ENCODE peak calls at places on chromosome X, in seven cellular contexts. O is tibial artery, X is heart left ventricle, Y is psoas muscle, M is HepG2, P is IMR-90, T is spleen. G is an unnamed sample.

GRCh38 chrX:42948723-42949122 is 170.8 kb upstream of the PPP1R2C start:
- DNase-seq in O (no peak), X (no peak), Y (no peak), M (no peak), P (no peak), T (no peak), G (no peak)

GRCh38 chrX:531611-531936 is 99.0 kb upstream of the SHOX start:
- DNase-seq in O (no peak), X (no peak), Y (no peak), M (no peak), P (no peak), T (no peak), G (no peak)

GRCh38 chrX:19904778-19905367 is 17.5 kb upstream of the SH3KBP1 start:
- DNase-seq in O (no peak), X (peak; percentile 25), Y (no peak), M (peak; percentile 31), P (peak; percentile 63), T (no peak), G (peak; percentile 10)

GRCh38 chrX:15523088-15523487 is 22.5 kb downstream of the BMX start:
- DNase-seq in O (no peak), X (no peak), Y (no peak), M (no peak), P (no peak), T (no peak), G (no peak)

GRCh38 chrX:39756086-39756883 is 341.5 kb downstream of the BCOR start:
- DNase-seq in O (no peak), X (no peak), Y (no peak), M (no peak), P (no peak), T (no peak), G (no peak)

GRCh38 chrX:154373340-154374306 is 811 bp downstream of the FLNA start:
- DNase-seq in O (peak; percentile 73), X (peak; percentile 77), Y (no peak), M (peak; percentile 59), P (peak; percentile 83), T (no peak), G (no peak)

GRCh38 chrX:2410279-2411020 is 90.3 kb downstream of the DHRSX start:
- DNase-seq in O (no peak), X (no peak), Y (no peak), M (peak; percentile 77), P (no peak), T (no peak), G (no peak)

GRCh38 chrX:97704881-97705280 is 821.2 kb downstream of the RPA4 start:
- DNase-seq in O (no peak), X (no peak), Y (no peak), M (no peak), P (no peak), T (no peak), G (no peak)

GRCh38 chrX:132488092-132488749 is 617 bp downstream of the MBNL3 start:
- DNase-seq in O (no peak), X (no peak), Y (no peak), M (no peak), P (peak; percentile 10), T (no peak), G (no peak)

GRCh38 chrX:71627588-71628404 is 9.5 kb upstream of the CXCR3 start:
- DNase-seq in O (no peak), X (no peak), Y (no peak), M (peak; percentile 49), P (no peak), T (no peak), G (no peak)

GRCh38 chrX:100864967-100865366 is 9.2 kb downstream of the NOX1 start:
- DNase-seq in O (no peak), X (no peak), Y (no peak), M (no peak), P (peak; percentile 57), T (no peak), G (no peak)

GRCh38 chrX:153944140-153944799 is at the start of gene RENBP:
- DNase-seq in O (peak; percentile 68), X (peak; percentile 73), Y (no peak), M (no peak), P (no peak), T (peak; percentile 92), G (peak; percentile 70)

GRCh38 chrX:74505437-74505836 is 84.1 kb downstream of the SLC16A2 start:
- DNase-seq in O (no peak), X (no peak), Y (no peak), M (no peak), P (no peak), T (no peak), G (peak; percentile 16)

GRCh38 chrX:69050051-69050785 is 115.0 kb downstream of the PJA1 start:
- DNase-seq in O (no peak), X (no peak), Y (no peak), M (no peak), P (no peak), T (no peak), G (no peak)

GRCh38 chrX:78199851-78200250 is 60.4 kb upstream of the TAF9B start:
- DNase-seq in O (no peak), X (no peak), Y (no peak), M (peak; percentile 31), P (peak; percentile 8), T (no peak), G (no peak)

GRCh38 chrX:132694331-132694823 is 205.5 kb upstream of the MBNL3 start:
- DNase-seq in O (no peak), X (no peak), Y (no peak), M (no peak), P (no peak), T (no peak), G (no peak)

GRCh38 chrX:140815868-140816267 is 106.3 kb downstream of the LINC00632 start:
- DNase-seq in O (no peak), X (no peak), Y (no peak), M (no peak), P (peak; percentile 10), T (no peak), G (peak; percentile 37)

GRCh38 chrX:6029014-6029413 is 199.7 kb downstream of the NLGN4X start:
- DNase-seq in O (no peak), X (no peak), Y (no peak), M (no peak), P (no peak), T (no peak), G (no peak)

GRCh38 chrX:30949554-30949953 is 60.5 kb upstream of the TAB3 start:
- DNase-seq in O (no peak), X (no peak), Y (no peak), M (no peak), P (no peak), T (no peak), G (no peak)

GRCh38 chrX:56033495-56034180 is 198.5 kb upstream of the KLF8 start:
- DNase-seq in O (no peak), X (no peak), Y (no peak), M (no peak), P (no peak), T (no peak), G (no peak)

GRCh38 chrX:16695079-16695676 is 17.3 kb downstream of the CTPS2 start:
- DNase-seq in O (peak; percentile 73), X (peak; percentile 47), Y (peak; percentile 63), M (peak; percentile 29), P (peak; percentile 65), T (peak; percentile 84), G (peak; percentile 46)

DNA sequence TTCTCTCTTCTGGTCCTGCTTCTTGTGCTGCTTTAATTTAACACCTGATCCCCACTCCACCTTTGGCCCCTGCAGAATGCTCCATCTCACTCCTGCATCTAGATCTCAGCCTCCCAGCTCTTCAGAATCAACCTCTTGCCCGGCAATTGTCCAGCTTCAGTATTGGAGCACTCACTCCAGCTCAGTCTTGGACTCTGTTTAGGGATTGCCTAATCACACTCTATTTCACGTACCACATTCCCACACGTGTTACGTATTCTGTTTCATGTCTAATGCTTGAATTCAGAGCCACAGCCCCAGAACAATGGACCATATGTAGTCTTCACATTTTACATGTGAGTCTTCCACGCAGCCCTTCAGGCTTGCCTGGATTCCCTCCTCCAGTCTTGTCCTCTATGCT is 105.1 kb upstream of the FAM9A start:
- DNase-seq in O (no peak), X (no peak), Y (no peak), M (no peak), P (no peak), T (no peak), G (no peak)
- H3K4me1 ChIP-seq in O (no peaks in the 10 kb centered on the region), X (no peaks in the 10 kb centered on the region), Y (no peaks in the 10 kb centered on the region), M (no peaks in the 10 kb centered on the region), P (no peaks in the 10 kb centered on the region), T (no peaks in the 10 kb centered on the region), G (no peaks in the 10 kb centered on the region)

DNA sequence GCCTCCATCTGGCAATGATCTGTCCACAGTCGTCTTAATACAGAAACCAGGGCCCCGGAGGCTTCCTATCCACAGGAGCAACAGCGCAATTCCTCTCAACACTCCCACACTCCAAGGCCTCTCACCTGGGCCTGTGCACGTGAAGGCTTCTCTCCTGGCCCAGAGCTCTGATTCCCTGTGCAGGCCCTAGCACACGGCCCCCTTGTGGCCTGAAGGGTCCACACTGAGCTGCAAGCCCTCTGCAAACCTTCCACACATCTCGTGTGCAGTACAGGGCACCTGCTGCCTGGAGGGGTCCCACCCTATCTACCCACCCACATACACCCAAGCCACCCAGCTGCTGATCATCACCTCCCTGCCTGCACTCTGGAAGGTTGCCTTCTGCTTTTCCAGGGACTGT is 150.1 kb upstream of the NUDT10 start:
- DNase-seq in O (no peak), X (no peak), Y (no peak), M (no peak), P (no peak), T (no peak), G (no peak)
- TF ChIP-seq CTCF in O (no peak), X (no peak), Y (no peak), M (peak; percentile 45), P (no peak), T (no peak), G (no peak)

GRCh38 chrX:131084145-131084544 is 26.0 kb downstream of the ARHGAP36 start:
- DNase-seq in O (no peak), X (no peak), Y (no peak), M (no peak), P (no peak), T (no peak), G (no peak)

GRCh38 chrX:131083510-131084142 is 25.5 kb downstream of the ARHGAP36 start:
- DNase-seq in O (no peak), X (no peak), Y (no peak), M (peak; percentile 2), P (no peak), T (peak; percentile 58), G (no peak)

GRCh38 chrX:131081772-131082755 is 23.9 kb downstream of the ARHGAP36 start:
- DNase-seq in O (no peak), X (no peak), Y (no peak), M (no peak), P (no peak), T (peak; percentile 59), G (no peak)
- H3K4me3 ChIP-seq in O (no peak overlapping the region), X (no peak overlapping the region), Y (peak overlapping the region; percentile 32), M (no peak overlapping the region), P (no peak overlapping the region), T (no peak overlapping the region), G (peak overlapping the region; percentile 45)

GRCh38 chrX:13121020-13121419 is 76.6 kb upstream of the FAM9C start:
- DNase-seq in O (no peak), X (no peak), Y (no peak), M (no peak), P (no peak), T (no peak), G (no peak)

GRCh38 chrX:13120017-13120416 is 75.6 kb upstream of the FAM9C start:
- DNase-seq in O (peak; percentile 24), X (peak; percentile 46), Y (no peak), M (peak; percentile 21), P (peak; percentile 53), T (no peak), G (no peak)

GRCh38 chrX:13115457-13115856 is 71.0 kb upstream of the FAM9C start:
- DNase-seq in O (no peak), X (no peak), Y (no peak), M (no peak), P (no peak), T (no peak), G (no peak)

GRCh38 chrX:13123247-13123856 is 78.9 kb upstream of the FAM9C start:
- DNase-seq in O (no peak), X (no peak), Y (no peak), M (peak; percentile 75), P (no peak), T (no peak), G (no peak)

GRCh38 chrX:13119386-13119785 is 75.0 kb upstream of the FAM9C start:
- DNase-seq in O (no peak), X (no peak), Y (no peak), M (no peak), P (peak; percentile 56), T (no peak), G (no peak)
- H3K4me1 ChIP-seq in O (no peaks in the 10 kb centered on the region), X (peaks cover 4% of the 10 kb centered on the region), Y (no peaks in the 10 kb centered on the region), M (peaks cover 59% of the 10 kb centered on the region), P (peaks cover 7% of the 10 kb centered on the region), T (peaks cover 17% of the 10 kb centered on the region), G (no peaks in the 10 kb centered on the region)